ENCODE peak calls at places on chromosomes 16 and 17, in eight cellular contexts. T, V, M, Y, K, Q, E and B are unnamed samples.

GRCh38 chr16:2027024-2028010 is 615 bp downstream of the NHERF2 start:
- DNase-seq in T (no peak), V (no peak), M (no peak), Y (peak), K (peak), Q (peak), E (no peak), B (no peak)

GRCh38 chr16:53944026-53944425 is 240.1 kb downstream of the FTO start:
- DNase-seq in T (no peak), V (no peak), M (no peak), Y (no peak), K (no peak), Q (no peak), E (no peak), B (peak)

GRCh38 chr16:17469011-17469741 is 1.6 kb downstream of the XYLT1 start:
- DNase-seq in T (no peak), V (peak), M (no peak), Y (no peak), K (no peak), Q (no peak), E (no peak), B (no peak)

GRCh38 chr17:30332057-30332542 is 1.8 kb downstream of the TMIGD1 start:
- DNase-seq in T (no peak), V (no peak), M (no peak), Y (no peak), K (no peak), Q (no peak), E (no peak), B (no peak)

GRCh38 chr17:40355123-40355803 is 9.3 kb downstream of the GJD3 start:
- DNase-seq in T (peak), V (peak), M (peak), Y (peak), K (peak), Q (peak), E (peak), B (peak)

GRCh38 chr16:72785886-72786285 is 262.0 kb downstream of the ZFHX3 start:
- DNase-seq in T (no peak), V (no peak), M (no peak), Y (no peak), K (no peak), Q (no peak), E (no peak), B (no peak)

GRCh38 chr17:51398647-51399046 is 138.3 kb downstream of the UTP18 start:
- DNase-seq in T (no peak), V (no peak), M (no peak), Y (no peak), K (no peak), Q (no peak), E (no peak), B (no peak)

GRCh38 chr17:65366102-65366844 is 195.2 kb downstream of the AXIN2 start:
- DNase-seq in T (no peak), V (no peak), M (no peak), Y (no peak), K (no peak), Q (no peak), E (no peak), B (no peak)

GRCh38 chr16:57179429-57179828 is 6.4 kb downstream of the PSME3IP1 start:
- DNase-seq in T (no peak), V (no peak), M (no peak), Y (no peak), K (no peak), Q (no peak), E (no peak), B (no peak)

GRCh38 chr17:15279011-15279477 is 13.9 kb upstream of the PMP22 start:
- DNase-seq in T (no peak), V (no peak), M (no peak), Y (no peak), K (no peak), Q (no peak), E (no peak), B (peak)

GRCh38 chr16:2478273-2478672 is 3.3 kb downstream of the TBC1D24 start:
- DNase-seq in T (no peak), V (no peak), M (no peak), Y (no peak), K (no peak), Q (no peak), E (no peak), B (no peak)

GRCh38 chr16:57390635-57391307 is 13.8 kb upstream of the CCL17 start:
- DNase-seq in T (no peak), V (no peak), M (no peak), Y (no peak), K (no peak), Q (no peak), E (no peak), B (no peak)

GRCh38 chr16:27464663-27465482 is 62.9 kb downstream of the IL21R start:
- DNase-seq in T (no peak), V (no peak), M (no peak), Y (no peak), K (no peak), Q (no peak), E (no peak), B (no peak)

GRCh38 chr17:38617967-38618760 is 12.4 kb upstream of the SRCIN1 start:
- DNase-seq in T (no peak), V (no peak), M (no peak), Y (no peak), K (peak), Q (no peak), E (no peak), B (no peak)

GRCh38 chr17:79612468-79613194 is 1.8 kb upstream of the RBFOX3 start:
- DNase-seq in T (peak), V (no peak), M (peak), Y (no peak), K (peak), Q (peak), E (no peak), B (peak)

GRCh38 chr16:74760007-74760767 is 14.4 kb downstream of the FA2H start:
- DNase-seq in T (no peak), V (no peak), M (no peak), Y (no peak), K (no peak), Q (no peak), E (no peak), B (no peak)

GRCh38 chr17:70609566-70609965 is 440.2 kb downstream of the KCNJ2 start:
- DNase-seq in T (no peak), V (no peak), M (no peak), Y (no peak), K (no peak), Q (no peak), E (no peak), B (no peak)

GRCh38 chr17:64506201-64506575 is at the start of gene DDX5:
- DNase-seq in T (peak), V (peak), M (peak), Y (peak), K (peak), Q (peak), E (peak), B (no peak)

GRCh38 chr17:58427807-58428206 is 10.5 kb upstream of the RNF43 start:
- DNase-seq in T (no peak), V (no peak), M (no peak), Y (no peak), K (no peak), Q (no peak), E (no peak), B (no peak)

GRCh38 chr17:58436805-58437239 is 19.5 kb upstream of the RNF43 start:
- DNase-seq in T (no peak), V (no peak), M (no peak), Y (no peak), K (no peak), Q (no peak), E (no peak), B (no peak)

GRCh38 chr17:58432806-58433573 is 15.7 kb upstream of the RNF43 start:
- DNase-seq in T (no peak), V (no peak), M (no peak), Y (no peak), K (no peak), Q (no peak), E (no peak), B (no peak)
- TF ChIP-seq CTCF in T (no peak), V (no peak), M (peak), Y (no peak), K (peak), Q (no peak), E (no peak), B (no peak)

DNA sequence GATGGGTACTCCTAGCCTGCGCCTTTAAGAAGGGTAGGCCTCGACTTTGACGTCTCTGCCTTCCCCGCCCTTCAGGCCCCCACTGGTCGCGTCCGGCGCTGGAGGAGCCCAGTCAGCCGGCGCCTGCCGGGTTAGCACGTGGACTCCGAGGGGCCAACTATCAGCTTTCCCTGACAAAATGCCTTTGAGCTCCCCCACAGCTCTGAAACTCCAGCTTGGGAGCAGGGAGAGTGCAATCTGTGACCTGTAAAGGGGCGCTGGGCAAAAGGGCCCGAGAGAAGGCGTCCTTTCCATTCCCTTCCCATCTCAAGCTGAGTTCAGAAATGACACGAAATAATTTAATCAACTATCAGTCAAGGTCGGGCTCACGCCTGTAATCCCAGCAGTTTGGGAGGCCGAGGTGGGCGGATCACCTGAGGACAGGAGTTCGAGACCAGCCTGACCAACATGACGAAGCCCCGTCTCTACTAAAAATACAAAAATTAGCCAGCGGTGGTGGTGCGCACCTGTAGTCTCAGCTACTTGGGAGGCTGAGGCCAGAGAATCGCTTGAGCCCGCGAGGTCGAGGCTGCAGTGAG is 2.3 kb upstream of the SLC25A39 start:
- DNase-seq in T (peak), V (peak), M (peak), Y (peak), K (peak), Q (peak), E (peak), B (peak)
- H3K27ac ChIP-seq in T (peak), V (peak), M (no peak), Y (peak), K (peak), Q (no peak), E (no peak), B (peak)

DNA sequence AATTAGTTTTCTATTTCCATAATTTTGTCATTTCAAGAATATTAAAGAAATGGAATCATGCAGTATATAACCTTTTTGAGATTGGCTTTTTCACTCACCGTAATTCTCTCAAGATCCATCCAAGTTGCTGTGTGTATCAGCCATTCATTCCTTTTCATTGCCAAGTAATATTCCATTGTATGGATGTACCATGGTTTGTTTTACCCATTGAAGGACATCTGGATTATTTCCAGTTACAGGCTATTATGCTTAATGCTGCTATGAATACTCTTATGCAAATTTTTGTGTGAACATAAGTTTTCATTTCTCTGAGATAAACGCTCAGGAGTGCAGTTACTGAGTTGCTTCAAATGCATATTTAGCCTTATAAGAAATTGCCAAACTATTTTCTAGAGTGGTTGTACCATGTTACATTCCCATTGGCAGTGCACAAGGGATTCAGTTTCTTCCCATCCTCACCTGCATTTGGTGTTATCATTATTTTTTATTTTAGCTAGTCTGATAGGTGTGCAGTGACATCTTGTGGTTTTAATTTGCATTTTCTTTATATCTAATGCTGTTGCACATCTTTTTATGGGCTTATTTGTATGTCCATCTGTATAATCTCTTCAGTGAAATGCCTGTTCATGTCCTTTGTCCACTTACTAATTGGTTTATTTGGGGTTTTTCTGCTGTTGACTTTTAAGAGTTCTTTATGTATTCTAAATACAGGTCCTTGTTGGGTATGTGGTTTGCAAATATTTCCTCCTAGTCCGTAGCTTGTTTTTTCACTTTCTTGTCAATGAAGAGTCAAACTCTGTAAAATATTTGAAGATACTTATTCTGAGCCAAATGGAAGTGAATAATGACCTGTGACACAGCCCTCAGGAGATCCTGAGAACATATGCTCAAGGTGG is 32.7 kb downstream of the BMERB1 start:
- DNase-seq in T (no peak), V (no peak), M (no peak), Y (no peak), K (no peak), Q (no peak), E (no peak), B (no peak)
- TF ChIP-seq CTCF in T (no peak), V (peak), M (no peak), Y (no peak), K (no peak), Q (peak), E (no peak), B (peak)

DNA sequence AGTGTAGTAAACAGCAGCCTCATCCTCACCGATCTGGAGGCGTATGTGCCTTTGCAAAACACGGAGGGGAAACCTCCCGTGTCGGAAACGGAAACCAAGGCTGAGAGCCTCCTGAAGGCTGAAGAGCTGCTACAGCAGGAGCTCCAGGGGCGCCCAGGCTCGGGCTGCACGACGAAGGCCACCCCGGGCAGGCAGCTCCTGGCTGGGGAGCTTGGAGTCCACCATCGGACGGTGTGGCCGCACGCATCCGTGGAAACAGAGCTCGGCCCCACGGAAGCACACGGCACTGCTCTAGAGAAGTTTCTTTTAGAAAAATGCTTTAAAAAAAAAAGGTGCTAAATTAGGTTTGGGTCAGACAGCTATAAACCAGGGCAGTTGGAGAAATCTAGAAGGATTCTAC is 71.5 kb downstream of the ZNF778 start:
- DNase-seq in T (no peak), V (no peak), M (no peak), Y (no peak), K (no peak), Q (no peak), E (no peak), B (no peak)
- H3K27ac ChIP-seq in T (peak), V (no peak), M (no peak), Y (no peak), K (no peak), Q (no peak), E (no peak), B (peak)